ENCODE peak calls at places on chromosome 5, in ten cellular contexts. M is GM23248; H is sigmoid colon; E is RWPE1; Q is Panc1; T is dorsolateral prefrontal cortex; N is HepG2; G is cardiac muscle cell; W is CD4-positive, CD25-positive, alpha-beta regulatory T cell; L is kidney. P is an unnamed sample.

GRCh38 chr5:104800440-104801048 is 1238.0 kb upstream of the NUDT12 start:
- DNase-seq in T (no peak), N (peak), G (no peak), H (no peak), M (no peak), W (no peak), Q (peak), L (no peak), E (no peak), P (no peak)

GRCh38 chr5:90135979-90136378 is 273.6 kb downstream of the CETN3 start:
- DNase-seq in E (no peak), T (no peak), M (no peak), G (no peak), W (no peak), N (peak), L (peak), H (no peak), Q (no peak), P (no peak)

GRCh38 chr5:31361234-31361633 is 167.7 kb downstream of the CDH6 start:
- DNase-seq in T (no peak), N (no peak), L (no peak), G (peak), E (peak), Q (no peak), M (peak), H (peak), W (no peak), P (no peak)

GRCh38 chr5:136819526-136820302 is 454.4 kb upstream of the TRPC7 start:
- DNase-seq in W (no peak), N (no peak), H (no peak), Q (no peak), M (no peak), G (no peak), E (no peak), T (no peak), L (no peak), P (no peak)

GRCh38 chr5:54616031-54616430 is 98.5 kb downstream of the SNX18 start:
- DNase-seq in G (peak), W (no peak), N (peak), E (no peak), H (peak), L (no peak), M (peak), T (no peak), Q (no peak), P (no peak)

GRCh38 chr5:133697536-133698258 is 85.4 kb upstream of the FSTL4 start:
- DNase-seq in M (no peak), Q (no peak), T (no peak), N (no peak), E (no peak), W (no peak), L (no peak), H (peak), G (no peak), P (no peak)

GRCh38 chr5:132260051-132260450 is 2.6 kb downstream of the PDLIM4 start:
- DNase-seq in E (peak), G (no peak), Q (no peak), W (no peak), N (no peak), T (peak), H (no peak), L (peak), M (peak), P (peak)

GRCh38 chr5:142915840-142916424 is 145.8 kb downstream of the ARHGAP26 start:
- DNase-seq in G (no peak), H (no peak), L (no peak), W (peak), M (peak), T (no peak), Q (peak), E (peak), N (peak), P (no peak)

GRCh38 chr5:149439899-149440655 is 61.0 kb upstream of the IL17B start:
- DNase-seq in T (no peak), M (peak), L (peak), H (no peak), W (peak), E (peak), N (peak), G (no peak), Q (no peak), P (peak)

GRCh38 chr5:17077447-17078233 is 139.8 kb upstream of the BASP1 start:
- DNase-seq in W (no peak), H (no peak), L (no peak), G (no peak), N (no peak), E (no peak), T (no peak), M (no peak), Q (no peak), P (no peak)

GRCh38 chr5:173246135-173246495 is 11.1 kb upstream of the NKX2-5 start:
- DNase-seq in M (no peak), L (no peak), Q (no peak), E (no peak), H (no peak), T (no peak), W (no peak), N (no peak), G (no peak), P (no peak)

GRCh38 chr5:33195431-33196128 is 245.2 kb upstream of the TARS1 start:
- DNase-seq in E (no peak), M (peak), W (no peak), N (no peak), G (peak), Q (no peak), L (no peak), T (no peak), H (no peak), P (no peak)

GRCh38 chr5:14054965-14055963 is 87.9 kb upstream of the TRIO start:
- DNase-seq in E (no peak), T (no peak), L (no peak), G (no peak), M (peak), H (no peak), W (no peak), N (no peak), Q (no peak), P (no peak)

GRCh38 chr5:163347671-163348070 is 89.7 kb upstream of the CCNG1 start:
- DNase-seq in G (peak), H (no peak), L (no peak), W (peak), E (peak), N (peak), M (peak), Q (peak), T (peak), P (peak)

GRCh38 chr5:132646867-132647266 is 11.1 kb upstream of the IL13 start:
- DNase-seq in E (no peak), Q (no peak), M (no peak), H (no peak), W (no peak), G (no peak), T (no peak), N (no peak), L (no peak), P (no peak)

GRCh38 chr5:100900142-100900795 is 2.8 kb downstream of the ST8SIA4 start:
- DNase-seq in E (no peak), L (peak), T (peak), G (peak), H (peak), N (no peak), W (no peak), Q (no peak), M (peak), P (no peak)

GRCh38 chr5:95900383-95900958 is 61.2 kb downstream of the ELL2 start:
- DNase-seq in L (no peak), W (no peak), M (peak), N (no peak), G (peak), T (no peak), Q (no peak), H (peak), E (no peak), P (no peak)

GRCh38 chr5:6750142-6750840 is 37.1 kb downstream of the TENT4A start:
- DNase-seq in W (no peak), N (no peak), E (no peak), Q (no peak), T (no peak), H (peak), M (no peak), G (no peak), L (no peak), P (no peak)

GRCh38 chr5:37951946-37952721 is 112.3 kb upstream of the GDNF start:
- DNase-seq in N (no peak), E (no peak), G (no peak), Q (no peak), T (no peak), M (no peak), L (no peak), W (no peak), H (no peak), P (no peak)

GRCh38 chr5:138753794-138754698 is 821 bp downstream of the CTNNA1 start:
- DNase-seq in G (peak), E (peak), H (peak), L (peak), Q (peak), T (peak), N (peak), M (peak), W (peak), P (peak)

GRCh38 chr5:67215592-67216471 is 19.2 kb upstream of the CD180 start:
- DNase-seq in H (peak), G (peak), L (peak), W (peak), M (peak), T (peak), N (peak), Q (no peak), E (no peak), P (peak)

GRCh38 chr5:83548556-83548955 is 77.0 kb downstream of the VCAN start:
- DNase-seq in H (no peak), M (peak), G (peak), L (no peak), E (no peak), T (no peak), W (no peak), Q (no peak), N (no peak), P (no peak)

DNA sequence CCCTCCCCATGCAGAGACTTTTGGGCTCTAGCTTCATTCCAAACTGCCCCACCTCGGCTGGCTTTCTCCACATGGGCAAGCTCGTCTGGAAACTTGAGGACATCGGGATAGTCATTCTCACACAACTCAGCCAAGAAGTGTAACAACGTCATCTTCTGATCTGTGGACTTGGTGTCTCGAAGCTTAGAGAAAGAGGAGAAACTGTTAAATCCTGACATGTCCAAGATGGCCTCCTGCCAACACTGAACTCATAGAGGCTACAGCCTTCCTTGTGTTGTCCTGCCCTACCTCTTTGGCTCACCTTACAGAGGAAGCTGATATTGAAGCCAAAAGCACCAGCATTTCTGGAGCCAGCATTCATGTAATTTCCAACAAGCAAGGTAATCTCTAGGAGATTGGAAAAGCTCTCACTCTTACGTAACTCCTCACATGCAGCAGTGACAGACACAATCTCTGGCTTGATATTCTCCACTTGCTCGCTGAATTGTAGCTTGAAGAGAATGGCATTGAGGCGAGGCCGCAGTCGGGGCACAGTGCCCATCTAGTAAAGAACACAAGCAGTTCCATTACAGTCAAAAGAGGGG is 39.6 kb downstream of the PCDHGC5 start:
- DNase-seq in H (peak), N (no peak), E (no peak), M (peak), L (no peak), T (no peak), Q (no peak), W (no peak), G (peak), P (no peak)
- H3K27ac ChIP-seq in H (peak), N (no peak), E (peak), M (peak), L (peak), T (peak), Q (no peak), W (no peak), G (peak), P (no peak)

GRCh38 chr5:77167695-77168111 is 42.8 kb upstream of the PDE8B start:
- DNase-seq in H (no peak), Q (no peak), E (peak), T (no peak), M (peak), W (no peak), G (peak), N (no peak), L (no peak), P (peak)

GRCh38 chr5:77168187-77168883 is 42.1 kb upstream of the PDE8B start:
- DNase-seq in G (peak), N (no peak), M (peak), H (peak), Q (no peak), W (no peak), E (no peak), T (peak), L (peak), P (peak)

GRCh38 chr5:77171141-77171910 is 39.2 kb upstream of the PDE8B start:
- DNase-seq in N (no peak), Q (no peak), W (no peak), M (no peak), T (no peak), L (no peak), G (no peak), E (no peak), H (no peak), P (no peak)

GRCh38 chr5:77170196-77170595 is 40.3 kb upstream of the PDE8B start:
- DNase-seq in G (no peak), M (no peak), N (no peak), L (no peak), E (no peak), H (no peak), T (no peak), W (no peak), Q (no peak), P (no peak)

DNA sequence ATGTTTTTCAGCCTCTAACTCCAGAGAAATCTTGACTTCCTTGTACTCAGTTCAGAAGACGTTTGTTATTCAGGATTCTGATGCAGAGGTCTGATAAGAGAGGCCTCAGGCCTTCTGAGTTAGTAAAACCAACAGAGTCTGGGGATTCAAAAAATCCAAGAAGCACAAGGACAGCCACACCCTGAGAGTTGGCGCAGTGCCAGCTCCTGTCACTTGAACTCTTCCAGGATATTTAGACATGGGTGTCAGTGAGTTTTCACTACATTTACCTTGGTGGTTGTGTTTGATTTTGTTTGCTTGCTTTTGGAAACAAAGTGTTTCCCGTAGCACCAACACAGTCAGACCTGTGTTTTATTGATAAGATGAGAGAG is 41.6 kb upstream of the PDE8B start:
- DNase-seq in G (no peak), T (no peak), E (no peak), L (no peak), Q (no peak), N (no peak), W (no peak), H (no peak), M (peak), P (peak)
- H3K27ac ChIP-seq in G (no peak), T (peak), E (no peak), L (no peak), Q (no peak), N (no peak), W (no peak), H (no peak), M (peak), P (peak)

GRCh38 chr5:109739741-109740140 is 50.0 kb downstream of the MAN2A1 start:
- DNase-seq in M (peak), T (no peak), G (peak), L (no peak), E (peak), Q (no peak), N (no peak), W (no peak), H (no peak), P (peak)

GRCh38 chr5:109743770-109744212 is 54.1 kb downstream of the MAN2A1 start:
- DNase-seq in T (peak), L (no peak), E (peak), M (peak), G (peak), W (no peak), N (peak), H (no peak), Q (peak), P (peak)

GRCh38 chr5:109741390-109741789 is 51.7 kb downstream of the MAN2A1 start:
- DNase-seq in T (no peak), Q (no peak), N (no peak), M (no peak), L (no peak), H (no peak), G (no peak), W (no peak), E (no peak), P (no peak)

GRCh38 chr5:109743041-109743531 is 53.4 kb downstream of the MAN2A1 start:
- DNase-seq in M (no peak), L (no peak), G (no peak), E (no peak), N (no peak), W (no peak), Q (no peak), H (no peak), T (no peak), P (no peak)

DNA sequence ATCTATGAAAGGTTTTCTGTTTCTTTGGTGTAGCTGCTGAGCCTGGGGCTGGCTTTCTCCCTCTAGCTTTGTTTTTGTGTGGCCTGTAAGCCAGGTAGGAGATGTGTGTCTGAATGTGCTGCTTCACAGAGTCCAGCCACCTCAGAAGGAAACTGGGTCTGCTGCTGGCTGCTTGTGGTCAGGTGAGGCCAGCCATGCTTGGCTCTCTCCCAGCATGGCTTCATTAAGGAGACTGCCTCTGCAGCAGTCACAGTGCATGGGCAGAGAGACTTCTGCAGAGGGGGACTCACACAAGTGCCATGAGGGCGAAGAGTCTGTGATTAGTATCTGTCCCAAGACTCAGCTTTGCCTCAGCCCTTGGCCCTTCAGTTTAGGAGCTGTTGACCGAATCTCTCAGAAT is 50.6 kb downstream of the MAN2A1 start:
- DNase-seq in M (peak), Q (no peak), L (peak), G (peak), H (no peak), E (no peak), T (no peak), N (no peak), W (no peak), P (peak)
- H3K27ac ChIP-seq in M (peak), Q (no peak), L (peak), G (peak), H (no peak), E (peak), T (peak), N (no peak), W (no peak), P (no peak)

GRCh38 chr5:178465228-178465860 is 124.8 kb downstream of the COL23A1 start:
- DNase-seq in L (no peak), M (no peak), T (no peak), Q (no peak), W (no peak), N (no peak), H (no peak), E (no peak), G (no peak), P (no peak)
- H3K27ac ChIP-seq in L (no peak), M (no peak), T (no peak), Q (no peak), W (no peak), N (no peak), H (no peak), E (no peak), G (peak), P (no peak)

GRCh38 chr5:180977852-180978251 is 10.8 kb upstream of the BTNL3 start:
- DNase-seq in T (no peak), G (no peak), L (no peak), M (no peak), W (no peak), N (no peak), Q (no peak), H (no peak), E (no peak), P (no peak)

GRCh38 chr5:180988011-180988410 is 635 bp upstream of the BTNL3 start:
- DNase-seq in T (no peak), M (no peak), G (no peak), H (no peak), N (no peak), Q (no peak), W (no peak), L (no peak), E (no peak), P (no peak)

GRCh38 chr5:180976518-180976917 is 12.1 kb upstream of the BTNL3 start:
- DNase-seq in Q (no peak), H (no peak), L (no peak), W (peak), M (no peak), E (no peak), G (no peak), T (no peak), N (no peak), P (no peak)

DNA sequence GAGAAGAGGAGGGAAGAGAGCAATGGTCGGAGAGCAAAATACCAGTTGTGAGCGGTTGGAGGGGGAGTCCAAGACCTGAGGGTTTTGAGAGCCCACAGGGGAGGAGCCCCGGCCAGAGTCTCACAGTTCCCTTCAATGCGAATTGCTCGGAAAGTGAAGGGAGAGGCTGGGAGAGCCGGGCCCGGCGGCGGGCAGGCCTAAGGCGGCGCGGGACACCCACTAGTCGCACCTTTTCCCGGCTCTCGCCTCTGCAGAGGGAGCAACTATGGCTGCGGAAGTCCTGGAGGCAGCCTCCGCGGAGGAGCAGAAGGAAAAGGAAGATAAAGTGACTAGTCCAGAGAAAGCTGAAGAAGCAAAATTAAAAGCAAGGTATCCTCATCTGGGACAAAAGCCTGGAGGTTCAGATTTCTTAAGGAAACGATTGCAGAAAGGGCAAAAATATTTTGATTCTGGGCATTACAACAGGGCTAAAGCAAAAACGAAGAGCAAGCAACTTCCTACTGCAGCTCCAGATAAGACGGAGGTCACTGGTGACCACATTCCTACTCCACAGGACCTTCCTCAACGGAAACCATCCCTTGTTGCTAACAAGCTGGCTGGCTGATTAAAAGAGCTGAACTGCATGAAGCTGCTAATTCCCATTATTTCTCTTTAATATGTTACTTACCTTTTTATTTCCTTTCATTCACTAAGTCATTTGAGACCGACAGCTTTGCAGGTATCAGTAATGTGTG is 6.5 kb upstream of the BTNL3 start:
- DNase-seq in G (no peak), L (no peak), W (no peak), E (no peak), H (no peak), N (no peak), M (no peak), Q (no peak), T (no peak), P (no peak)
- H3K27ac ChIP-seq in G (no peak), L (no peak), W (no peak), E (no peak), H (no peak), N (no peak), M (no peak), Q (no peak), T (no peak), P (no peak)

DNA sequence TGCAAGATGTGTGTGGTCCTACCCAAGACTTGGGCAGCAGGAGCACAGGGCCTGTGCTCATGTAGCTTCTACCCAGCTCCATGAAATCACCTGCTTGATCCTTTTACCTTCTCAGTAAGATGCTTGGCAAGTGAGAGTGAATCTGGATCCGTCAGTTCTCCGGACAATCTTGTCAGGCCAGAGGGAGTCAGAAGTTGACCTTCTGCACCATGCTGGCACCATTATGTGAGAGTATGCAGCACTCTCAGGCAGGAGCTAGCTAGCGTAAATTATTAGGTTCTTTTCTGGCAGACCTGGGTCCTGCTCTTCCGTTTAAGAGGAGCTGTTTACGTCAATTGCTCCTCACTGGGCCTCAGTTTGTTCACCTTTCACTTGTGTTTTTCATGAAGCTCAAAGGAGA is 37.0 kb upstream of the ADAM19 start:
- DNase-seq in Q (no peak), H (no peak), E (no peak), G (no peak), M (no peak), L (no peak), W (no peak), N (no peak), T (no peak), P (no peak)
- H3K27ac ChIP-seq in Q (no peak), H (peak), E (peak), G (no peak), M (no peak), L (no peak), W (no peak), N (no peak), T (no peak), P (no peak)